ENCODE peak calls at places on chromosomes 13 and 19, in five cellular contexts. A is WERI-Rb-1, W is H9, J is pancreas, R is prostate gland. Y is an unnamed sample.

GRCh38 chr13:97875911-97876310 is 77.6 kb upstream of the IPO5 start:
- DNase-seq in A (no peak), W (no peak), J (no peak), R (no peak), Y (no peak)

GRCh38 chr19:31220540-31220939 is 128.7 kb downstream of the TSHZ3 start:
- DNase-seq in A (no peak), R (no peak), J (no peak), W (peak; percentile 48), Y (no peak)

GRCh38 chr13:87810920-87811344 is 139.8 kb downstream of the SLITRK5 start:
- DNase-seq in J (peak; percentile 48), R (no peak), W (no peak), A (no peak), Y (no peak)

GRCh38 chr13:84296386-84296785 is 414.1 kb upstream of the SLITRK1 start:
- DNase-seq in J (no peak), A (no peak), W (no peak), R (no peak), Y (no peak)

GRCh38 chr13:43390101-43390500 is 366.7 kb downstream of the DNAJC15 start:
- DNase-seq in R (no peak), A (no peak), W (no peak), J (no peak), Y (no peak)

GRCh38 chr13:44854264-44855060 is 134.8 kb downstream of the NUFIP1 start:
- DNase-seq in A (peak; percentile 20), R (peak; percentile 94), J (no peak), W (no peak), Y (peak; percentile 57)

GRCh38 chr19:57227461-57227860 is 3.4 kb upstream of the AURKC start:
- DNase-seq in A (no peak), R (no peak), J (no peak), W (no peak), Y (no peak)

GRCh38 chr13:25310891-25311290 is 9.5 kb downstream of the NUP58 start:
- DNase-seq in W (no peak), A (no peak), J (no peak), R (no peak), Y (no peak)

GRCh38 chr19:38707512-38708114 is 36.7 kb downstream of the CAPN12 start:
- DNase-seq in A (no peak), R (peak; percentile 83), J (no peak), W (no peak), Y (peak; percentile 82)

GRCh38 chr13:23750383-23751121 is 138.6 kb downstream of the MIPEP start:
- DNase-seq in W (no peak), J (no peak), R (no peak), A (no peak), Y (no peak)

GRCh38 chr19:17323973-17324327 is 10.7 kb downstream of the ANO8 start:
- DNase-seq in J (no peak), R (no peak), A (no peak), W (no peak), Y (no peak)

GRCh38 chr13:30718661-30719520 is 16.5 kb upstream of the ALOX5AP start:
- DNase-seq in R (no peak), W (no peak), J (no peak), A (no peak), Y (no peak)

GRCh38 chr13:32254916-32255743 is 60.0 kb downstream of the ZAR1L start:
- DNase-seq in A (no peak), J (no peak), R (no peak), W (no peak), Y (no peak)

GRCh38 chr13:57557979-57558529 is 73.5 kb upstream of the PCDH17 start:
- DNase-seq in R (no peak), A (no peak), J (no peak), W (no peak), Y (no peak)

GRCh38 chr13:36915891-36916640 is 4.0 kb downstream of the SMAD9 start:
- DNase-seq in J (no peak), W (no peak), R (no peak), A (no peak), Y (no peak)

GRCh38 chr13:21338156-21338555 is 120.9 kb downstream of the ZDHHC20 start:
- DNase-seq in A (peak; percentile 29), J (no peak), R (no peak), W (no peak), Y (no peak)

GRCh38 chr19:32442650-32443049 is 37.1 kb downstream of the DPY19L3 start:
- DNase-seq in W (no peak), J (no peak), R (no peak), A (no peak), Y (no peak)

GRCh38 chr13:71524245-71525002 is 342.6 kb downstream of the DACH1 start:
- DNase-seq in A (no peak), W (no peak), J (no peak), R (no peak), Y (no peak)

GRCh38 chr13:76799696-76800095 is 86.5 kb downstream of the KCTD12 start:
- DNase-seq in R (no peak), W (no peak), J (no peak), A (no peak), Y (no peak)

GRCh38 chr13:57627663-57628062 is 3.9 kb upstream of the PCDH17 start:
- DNase-seq in W (no peak), R (no peak), A (no peak), J (no peak), Y (no peak)

GRCh38 chr19:54573330-54573872 is at the start of gene LILRA2:
- DNase-seq in R (no peak), W (no peak), A (no peak), J (no peak), Y (no peak)

GRCh38 chr13:79936368-79937136 is 404.4 kb downstream of the SPRY2 start:
- DNase-seq in A (no peak), J (no peak), R (peak; percentile 9), W (no peak), Y (peak; percentile 75)

GRCh38 chr19:3179739-3180293 is 1.2 kb downstream of the S1PR4 start:
- DNase-seq in J (peak; percentile 64), W (peak; percentile 23), R (no peak), A (no peak), Y (no peak)

GRCh38 chr13:29849731-29850212 is 645 bp downstream of the UBL3 start:
- DNase-seq in A (peak; percentile 29), R (peak; percentile 58), J (peak; percentile 89), W (peak; percentile 45), Y (peak; percentile 65)

GRCh38 chr13:44306401-44307192 is 67.0 kb upstream of the SERP2 start:
- DNase-seq in R (peak; percentile 74), A (peak; percentile 25), W (peak; percentile 60), J (no peak), Y (peak; percentile 80)

GRCh38 chr13:113464476-113464875 is 11.2 kb upstream of the ADPRHL1 start:
- DNase-seq in R (no peak), J (no peak), A (peak; percentile 5), W (no peak), Y (no peak)

GRCh38 chr13:76161143-76161542 is 525.0 kb downstream of the LMO7 start:
- DNase-seq in J (no peak), W (no peak), A (no peak), R (no peak), Y (no peak)

GRCh38 chr13:93227906-93228801 is 1.5 kb downstream of the GPC6 start:
- DNase-seq in J (peak; percentile 73), R (peak; percentile 34), A (peak; percentile 94), W (peak; percentile 78), Y (peak; percentile 74)

GRCh38 chr13:39602614-39603366 is at the start of gene LHFPL6:
- DNase-seq in R (peak; percentile 79), A (peak; percentile 75), J (peak; percentile 89), W (peak; percentile 72), Y (peak; percentile 83)
- TF ChIP-seq CTCF in R (no peak), A (peak; percentile 43), J (no peak), W (peak; percentile 65), Y (peak; percentile 64)

DNA sequence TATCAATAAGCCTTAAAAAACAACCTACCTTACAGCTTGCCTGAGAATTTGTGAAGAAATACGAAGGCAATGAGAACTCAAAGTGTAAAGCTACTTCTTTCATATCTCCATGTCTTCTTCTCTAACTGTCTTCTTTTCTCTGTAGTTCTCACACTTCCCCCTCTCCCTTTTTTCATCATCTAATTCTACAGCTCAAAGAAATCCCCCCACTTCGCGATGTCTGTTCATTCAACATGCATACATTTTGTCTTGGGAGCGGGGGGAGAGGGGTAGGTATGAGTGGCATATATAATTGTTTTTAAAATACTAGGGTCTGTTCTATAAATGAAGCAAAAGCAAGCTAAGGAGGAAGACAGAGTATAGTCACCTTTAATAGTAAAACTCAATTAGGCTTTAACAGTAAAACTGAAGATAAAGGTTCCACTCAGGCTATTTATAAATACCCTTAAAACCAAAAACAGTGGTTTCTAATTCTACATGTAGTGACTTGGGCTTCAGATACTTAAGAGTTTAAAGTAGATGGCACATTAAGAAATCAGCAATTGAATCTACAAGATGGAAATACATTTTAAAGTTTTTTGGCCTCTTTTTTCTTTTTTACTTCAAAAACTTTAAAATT is 106.9 kb downstream of the KLF12 start:
- DNase-seq in W (no peak), A (no peak), R (no peak), J (no peak), Y (no peak)
- H3K27ac ChIP-seq in W (peak overlapping the region; percentile 15), A (no peak overlapping the region), R (no peak overlapping the region), J (no peak overlapping the region), Y (no peak overlapping the region)

GRCh38 chr13:34179481-34179880 is 361.5 kb downstream of the RFC3 start:
- DNase-seq in R (no peak), A (no peak), J (no peak), W (no peak), Y (no peak)

GRCh38 chr13:34174671-34175145 is 356.8 kb downstream of the RFC3 start:
- DNase-seq in W (no peak), R (no peak), A (no peak), J (no peak), Y (no peak)

GRCh38 chr13:34172048-34172447 is 354.1 kb downstream of the RFC3 start:
- DNase-seq in W (no peak), A (no peak), R (no peak), J (no peak), Y (no peak)

DNA sequence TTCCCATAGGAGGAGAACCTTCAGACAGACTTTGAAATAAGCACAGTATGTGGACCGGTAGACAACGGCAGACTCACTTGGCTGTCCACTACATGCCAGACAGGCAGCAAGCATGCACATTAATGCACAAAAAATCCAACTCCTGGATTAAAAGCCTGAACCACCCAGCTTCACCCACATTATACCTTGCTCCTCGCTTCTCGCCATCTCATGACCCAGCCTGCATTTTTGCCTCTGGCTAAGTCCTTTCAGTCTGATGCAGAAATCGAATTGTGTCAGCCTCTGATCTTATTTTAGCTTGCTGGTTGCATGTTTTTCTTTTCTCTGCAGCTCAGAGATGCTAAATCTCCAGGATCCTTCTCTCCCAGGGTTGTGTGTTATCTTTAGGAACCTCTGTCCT is 358.7 kb downstream of the RFC3 start:
- DNase-seq in R (no peak), J (no peak), A (no peak), W (no peak), Y (no peak)
- TF ChIP-seq CTCF in R (no peak), J (no peak), A (no peak), W (no peak), Y (no peak)

DNA sequence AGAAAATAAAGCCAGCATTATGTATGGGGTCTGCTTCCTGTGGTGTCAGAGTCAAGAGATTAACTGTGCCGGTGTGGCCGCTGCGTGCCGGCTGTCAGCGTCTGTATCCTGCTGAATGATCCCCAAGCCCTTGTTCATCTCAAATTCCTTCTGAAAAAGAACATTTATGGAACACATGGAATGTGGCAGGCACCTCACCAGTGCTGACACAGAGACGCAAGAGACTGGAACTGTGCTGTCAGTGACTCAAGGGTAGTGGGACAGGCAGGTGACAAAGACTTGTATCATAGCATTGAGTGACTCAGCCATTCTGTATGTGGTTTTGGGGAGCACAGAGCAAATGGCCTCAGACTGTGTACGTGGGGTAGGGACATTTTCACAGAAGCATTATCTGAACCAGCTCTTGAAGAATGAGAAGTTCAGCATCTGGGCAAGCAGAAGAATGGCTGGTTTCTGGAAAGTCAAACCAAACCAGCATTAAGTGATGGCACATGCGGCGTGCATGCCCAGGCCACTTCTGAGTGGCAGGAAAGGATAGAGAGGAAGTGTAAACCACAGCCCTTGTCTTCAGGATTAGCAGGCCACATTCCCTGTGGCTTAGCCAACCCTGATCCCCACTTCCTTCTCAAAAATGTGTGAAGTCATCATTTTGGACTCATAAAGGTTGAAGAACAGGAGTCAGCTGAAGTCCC is 54.0 kb upstream of the IRS2 start:
- DNase-seq in A (peak; percentile 70), J (no peak), R (no peak), W (no peak), Y (no peak)
- H3K27ac ChIP-seq in A (no peak overlapping the region), J (no peak overlapping the region), R (no peak overlapping the region), W (no peak overlapping the region), Y (no peak overlapping the region)

Y was measured in right atrium auricular region.